ENCODE peak calls at places on chromosomes 1 and 21, in ten cellular contexts. L, K, Q, Y, U, E, W, F, I and Z are unnamed samples.

GRCh38 chr1:226320930-226321329 is 12.0 kb upstream of the LIN9 start:
- DNase-seq in L (no peak), K (no peak), Q (no peak), Y (no peak), U (no peak), E (no peak), W (no peak), F (no peak), I (no peak), Z (no peak)

GRCh38 chr1:95118019-95118499 is 904 bp downstream of the TLCD4 start:
- DNase-seq in L (no peak), K (peak), Q (no peak), Y (no peak), U (peak), E (no peak), W (no peak), F (no peak), I (peak), Z (peak)

GRCh38 chr1:3587133-3587733 is 24.1 kb downstream of the MEGF6 start:
- DNase-seq in L (no peak), K (no peak), Q (peak), Y (no peak), U (no peak), E (peak), W (no peak), F (no peak), I (no peak), Z (peak)

GRCh38 chr1:197907846-197908616 is 5.6 kb downstream of the C1orf53 start:
- DNase-seq in L (no peak), K (no peak), Q (no peak), Y (no peak), U (no peak), E (no peak), W (no peak), F (peak), I (no peak), Z (no peak)

GRCh38 chr1:9846611-9847171 is 22.9 kb upstream of the CLSTN1 start:
- DNase-seq in L (no peak), K (no peak), Q (no peak), Y (no peak), U (no peak), E (no peak), W (peak), F (no peak), I (no peak), Z (no peak)

GRCh38 chr1:43358121-43358745 is 548 bp upstream of the CDC20 start:
- DNase-seq in L (no peak), K (no peak), Q (no peak), Y (no peak), U (peak), E (peak), W (no peak), F (no peak), I (peak), Z (no peak)

GRCh38 chr1:84504580-84505021 is 1.6 kb upstream of the SPATA1 start:
- DNase-seq in L (no peak), K (no peak), Q (peak), Y (no peak), U (peak), E (peak), W (peak), F (no peak), I (no peak), Z (no peak)

GRCh38 chr1:18297896-18298648 is 182.7 kb upstream of the KLHDC7A start:
- DNase-seq in L (no peak), K (no peak), Q (no peak), Y (no peak), U (no peak), E (no peak), W (peak), F (no peak), I (no peak), Z (no peak)

GRCh38 chr1:36136535-36136934 is 11.5 kb upstream of the COL8A2 start:
- DNase-seq in L (no peak), K (no peak), Q (peak), Y (no peak), U (peak), E (no peak), W (peak), F (no peak), I (no peak), Z (no peak)
- H3K27ac ChIP-seq in L (peak), K (peak), Q (peak), Y (no peak), U (peak), E (no peak), W (peak), F (no peak), I (no peak), Z (no peak)

DNA sequence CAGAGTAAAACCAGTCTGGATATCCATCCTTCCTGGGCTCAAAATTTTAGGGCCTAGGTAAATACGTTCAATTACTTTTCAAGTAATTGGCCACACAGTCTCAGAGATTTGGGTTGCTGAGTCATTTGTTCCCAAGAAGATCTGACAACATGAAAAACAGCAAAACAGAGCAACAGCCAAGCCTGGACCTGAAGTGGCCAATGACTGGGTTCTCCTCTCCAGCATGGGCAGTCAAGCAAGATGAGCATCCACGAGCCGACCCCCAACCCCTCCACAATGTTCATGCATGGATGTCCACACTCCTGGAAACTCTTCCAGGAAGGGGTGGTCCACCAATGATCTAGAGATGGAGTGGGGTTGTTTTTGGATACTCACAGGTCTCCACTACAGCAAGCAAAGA is 72.8 kb downstream of the CD46 start:
- DNase-seq in L (no peak), K (no peak), Q (peak), Y (no peak), U (peak), E (no peak), W (no peak), F (no peak), I (no peak), Z (no peak)
- H3K27ac ChIP-seq in L (peak), K (peak), Q (peak), Y (peak), U (peak), E (peak), W (peak), F (no peak), I (peak), Z (peak)

GRCh38 chr1:22021061-22021460 is 19.6 kb downstream of the CELA3A start:
- DNase-seq in L (no peak), K (no peak), Q (no peak), Y (no peak), U (no peak), E (no peak), W (no peak), F (no peak), I (no peak), Z (no peak)

GRCh38 chr1:22024485-22025367 is 23.3 kb downstream of the CELA3A start:
- DNase-seq in L (peak), K (peak), Q (peak), Y (peak), U (peak), E (peak), W (peak), F (no peak), I (peak), Z (peak)

GRCh38 chr1:22018583-22019559 is 17.4 kb downstream of the CELA3A start:
- DNase-seq in L (no peak), K (peak), Q (peak), Y (peak), U (peak), E (no peak), W (peak), F (no peak), I (no peak), Z (no peak)
- H3K27ac ChIP-seq in L (no peak), K (peak), Q (peak), Y (no peak), U (peak), E (no peak), W (peak), F (no peak), I (no peak), Z (no peak)

GRCh38 chr1:33383974-33384767 is 46.7 kb downstream of the PHC2 start:
- DNase-seq in L (no peak), K (no peak), Q (peak), Y (no peak), U (peak), E (no peak), W (no peak), F (no peak), I (no peak), Z (no peak)
- H3K27ac ChIP-seq in L (no peak), K (no peak), Q (peak), Y (no peak), U (peak), E (peak), W (peak), F (no peak), I (no peak), Z (peak)

DNA sequence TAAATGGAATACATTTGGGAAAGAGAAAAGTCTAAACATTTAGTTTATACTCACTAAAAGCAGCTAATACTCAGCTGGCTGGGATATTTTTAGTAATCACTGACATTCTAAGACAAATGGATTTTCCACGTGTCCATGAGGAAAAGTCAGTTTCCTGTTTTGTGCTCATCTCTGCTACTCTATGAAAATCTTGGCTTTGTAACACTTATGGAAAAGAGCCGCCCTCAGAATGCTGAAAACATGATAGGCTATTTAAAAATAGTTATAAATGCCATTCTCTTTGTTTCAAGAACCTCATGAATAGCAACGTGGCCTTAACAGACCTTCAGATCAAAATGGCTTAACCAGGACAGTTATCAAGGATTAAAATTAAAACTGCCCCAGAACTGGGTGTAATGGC is 29.9 kb downstream of the MRAP start:
- DNase-seq in L (no peak), K (no peak), Q (no peak), Y (no peak), U (peak), E (no peak), W (no peak), F (no peak), I (no peak), Z (no peak)
- H3K27ac ChIP-seq in L (peak), K (peak), Q (peak), Y (peak), U (peak), E (no peak), W (peak), F (no peak), I (no peak), Z (no peak)

DNA sequence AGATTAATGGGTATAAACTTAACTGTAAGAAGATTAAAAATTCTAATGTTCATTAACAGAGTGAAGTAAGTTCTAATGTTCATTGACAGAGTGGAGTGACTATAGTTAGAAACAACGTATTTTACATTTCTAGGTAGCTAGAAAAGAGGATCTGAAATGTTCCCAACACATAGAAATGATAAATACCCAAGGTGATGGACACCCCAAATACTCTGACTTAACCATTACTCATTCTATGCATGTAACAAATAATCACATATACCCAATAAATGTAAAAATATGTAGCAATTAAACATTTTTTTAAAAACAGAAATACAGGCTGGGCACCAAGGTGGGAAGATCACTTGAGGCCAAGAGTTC is 62.1 kb downstream of the ABL2 start:
- DNase-seq in L (no peak), K (no peak), Q (no peak), Y (no peak), U (no peak), E (no peak), W (no peak), F (no peak), I (no peak), Z (no peak)
- H3K27ac ChIP-seq in L (no peak), K (no peak), Q (no peak), Y (no peak), U (no peak), E (no peak), W (peak), F (no peak), I (no peak), Z (no peak)